ENCODE peak calls at places on chromosomes 2 and 18, in seven cellular contexts. G is IMR-90, O is coronary artery, T is tibial artery, S is foreskin fibroblast, Z is AG09309, A is adrenal gland. B is an unnamed sample.

GRCh38 chr2:58006952-58007284 is 39.7 kb upstream of the VRK2 start:
- DNase-seq in G (no peak), O (no peak), T (no peak), S (no peak), Z (no peak), A (no peak), B (no peak)

GRCh38 chr2:238167344-238167715 is 8.6 kb downstream of the ERFE start:
- DNase-seq in G (no peak), O (no peak), T (no peak), S (no peak), Z (no peak), A (no peak), B (no peak)

GRCh38 chr18:8816805-8817204 is 111.4 kb downstream of the MTCL1 start:
- DNase-seq in G (peak; percentile 84), O (no peak), T (no peak), S (peak; percentile 46), Z (peak; percentile 65), A (no peak), B (no peak)

GRCh38 chr2:214126135-214126534 is 284.7 kb upstream of the VWC2L start:
- DNase-seq in G (peak; percentile 56), O (no peak), T (no peak), S (peak; percentile 63), Z (no peak), A (no peak), B (no peak)

GRCh38 chr2:227182765-227183164 is 18.3 kb downstream of the COL4A3 start:
- DNase-seq in G (no peak), O (no peak), T (no peak), S (no peak), Z (no peak), A (no peak), B (no peak)

GRCh38 chr2:192230864-192231453 is 36.2 kb upstream of the TMEFF2 start:
- DNase-seq in G (no peak), O (no peak), T (no peak), S (no peak), Z (no peak), A (no peak), B (no peak)

GRCh38 chr2:193584001-193584400 is 1389.3 kb upstream of the TMEFF2 start:
- DNase-seq in G (peak; percentile 0), O (no peak), T (no peak), S (peak; percentile 2), Z (no peak), A (no peak), B (no peak)

GRCh38 chr2:234410526-234410925 is 86.4 kb downstream of the ARL4C start:
- DNase-seq in G (no peak), O (no peak), T (no peak), S (no peak), Z (no peak), A (no peak), B (no peak)

GRCh38 chr2:207394812-207395534 is 134.8 kb upstream of the CREB1 start:
- DNase-seq in G (peak; percentile 99), O (no peak), T (no peak), S (peak; percentile 99), Z (peak; percentile 98), A (peak; percentile 56), B (peak; percentile 62)

GRCh38 chr18:35775887-35776286 is 194.3 kb downstream of the GALNT1 start:
- DNase-seq in G (peak; percentile 9), O (no peak), T (no peak), S (peak; percentile 6), Z (no peak), A (no peak), B (no peak)

GRCh38 chr2:68726608-68727367 is 7.8 kb upstream of the ARHGAP25 start:
- DNase-seq in G (no peak), O (no peak), T (no peak), S (no peak), Z (no peak), A (no peak), B (no peak)

GRCh38 chr18:43830905-43831304 is 553.6 kb upstream of the SYT4 start:
- DNase-seq in G (no peak), O (no peak), T (no peak), S (no peak), Z (no peak), A (no peak), B (no peak)

GRCh38 chr2:107663632-107664031 is 163.1 kb upstream of the RGPD4 start:
- DNase-seq in G (no peak), O (no peak), T (no peak), S (no peak), Z (no peak), A (no peak), B (no peak)

DNA sequence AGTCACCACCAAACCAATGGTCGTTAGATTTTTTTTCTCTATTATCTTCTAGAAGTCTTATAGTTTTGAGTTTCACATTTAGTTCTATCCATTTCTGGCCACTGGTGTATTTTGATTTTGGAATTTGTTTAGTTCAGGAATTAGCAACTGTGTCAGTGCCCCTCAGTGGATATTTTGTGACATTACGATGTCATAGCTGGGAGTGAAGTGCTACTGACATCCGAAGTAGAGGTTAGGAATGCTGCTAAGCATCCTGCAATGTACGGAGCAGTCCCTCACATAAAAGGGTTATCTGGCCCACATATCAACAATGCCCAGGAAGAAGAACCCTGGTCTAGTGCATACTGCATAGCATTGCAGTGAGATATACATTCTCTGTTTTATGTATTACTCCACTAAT is 157.4 kb upstream of the RGPD4 start:
- DNase-seq in G (no peak), O (no peak), T (no peak), S (no peak), Z (no peak), A (no peak), B (peak; percentile 10)
- TF ChIP-seq CTCF in G (peak; percentile 27), O (no peak), T (peak; percentile 37), S (no peak), Z (peak; percentile 30), A (peak; percentile 9), B (peak; percentile 47)

DNA sequence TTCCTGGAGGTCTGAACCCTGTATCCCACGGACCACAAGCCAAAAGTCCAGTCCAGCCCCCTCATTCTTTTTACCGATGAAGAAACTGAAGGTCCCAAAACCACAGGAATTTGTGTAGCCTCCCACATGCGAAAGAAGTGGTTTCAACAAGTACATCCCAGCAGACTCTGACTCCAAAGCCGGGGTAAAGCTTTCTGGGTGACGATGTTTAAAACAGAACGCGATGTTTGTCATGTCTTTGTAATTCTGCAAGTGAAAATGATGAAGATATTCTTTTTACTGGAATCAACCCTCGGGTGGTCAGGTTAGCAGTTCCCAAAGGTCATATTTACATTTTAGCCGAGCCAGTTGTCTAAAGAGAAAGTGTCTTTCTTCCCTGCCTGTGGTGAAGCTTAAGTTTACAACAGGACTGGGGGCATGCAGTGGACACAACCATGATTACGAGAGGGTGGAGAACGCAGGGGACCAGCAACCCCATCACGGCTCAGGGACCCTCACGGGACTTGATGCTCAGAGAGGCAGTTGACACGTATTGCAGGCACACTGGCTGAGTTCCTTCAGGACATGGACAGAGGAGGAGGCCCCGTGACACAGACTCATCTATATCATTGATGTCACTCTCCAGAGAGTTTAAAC is 17.8 kb upstream of the TMEM131 start:
- DNase-seq in G (peak; percentile 73), O (no peak), T (no peak), S (no peak), Z (no peak), A (no peak), B (no peak)
- H3K4me3 ChIP-seq in G (peak overlapping the region; percentile 39), O (no peak overlapping the region), T (no peak overlapping the region), S (no peak overlapping the region), Z (peak overlapping the region; percentile 1), A (no peak overlapping the region), B (no peak overlapping the region)

GRCh38 chr2:201857326-201857725 is 51.0 kb downstream of the CDK15 start:
- DNase-seq in G (no peak), O (no peak), T (no peak), S (no peak), Z (no peak), A (no peak), B (no peak)
- TF ChIP-seq CTCF in G (no peak), O (no peak), T (no peak), S (no peak), Z (no peak), A (no peak), B (no peak)

GRCh38 chr2:224222320-224222719 is 179.6 kb downstream of the FAM124B start:
- DNase-seq in G (peak; percentile 8), O (no peak), T (no peak), S (no peak), Z (no peak), A (no peak), B (no peak)
- H3K4me3 ChIP-seq in G (no peak overlapping the region), O (no peak overlapping the region), T (no peak overlapping the region), S (no peak overlapping the region), Z (no peak overlapping the region), A (no peak overlapping the region), B (no peak overlapping the region)

DNA sequence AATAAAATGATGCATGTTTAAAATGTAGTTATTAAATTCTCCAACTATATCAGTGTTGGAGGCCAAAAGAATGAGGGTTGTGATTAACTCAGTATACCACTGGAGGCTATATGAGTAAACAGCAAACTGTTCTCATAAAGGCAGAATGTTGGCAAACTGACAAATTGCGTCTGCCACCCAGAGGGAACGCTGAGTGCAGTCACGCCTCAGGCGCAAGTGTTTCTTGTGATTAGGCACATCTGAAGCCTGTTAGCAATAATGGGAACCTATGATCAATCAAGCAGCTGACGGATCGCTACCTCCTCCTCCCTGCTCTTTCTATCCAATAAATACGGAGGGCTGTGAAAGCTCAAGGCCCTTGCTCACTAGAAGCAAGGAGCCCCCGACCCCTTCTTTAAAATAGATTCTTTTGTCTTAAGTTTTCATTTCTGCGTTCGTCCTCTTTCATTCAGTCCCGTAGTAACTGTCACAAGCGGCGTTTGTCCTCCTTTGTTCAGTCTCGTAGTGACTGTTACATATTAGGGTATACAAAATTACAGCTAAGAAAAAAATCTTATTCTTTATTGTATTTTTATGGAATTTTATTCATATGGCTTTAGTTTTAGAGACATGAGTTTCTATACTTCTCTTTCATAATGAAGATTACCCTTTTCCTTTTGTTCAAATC is 16.3 kb upstream of the RMND5A start:
- DNase-seq in G (no peak), O (no peak), T (no peak), S (peak; percentile 78), Z (peak; percentile 45), A (peak; percentile 76), B (no peak)
- TF ChIP-seq CTCF in G (no peak), O (no peak), T (no peak), S (no peak), Z (no peak), A (no peak), B (peak; percentile 6)

GRCh38 chr2:188203756-188204155 is 87.9 kb upstream of the GULP1 start:
- DNase-seq in G (no peak), O (no peak), T (no peak), S (no peak), Z (no peak), A (no peak), B (no peak)
- H3K4me3 ChIP-seq in G (no peak overlapping the region), O (no peak overlapping the region), T (no peak overlapping the region), S (no peak overlapping the region), Z (no peak overlapping the region), A (no peak overlapping the region), B (no peak overlapping the region)

GRCh38 chr2:45650851-45651414 is 542 bp upstream of the PRKCE start:
- DNase-seq in G (peak; percentile 98), O (peak; percentile 96), T (peak; percentile 97), S (peak; percentile 98), Z (peak; percentile 95), A (peak; percentile 97), B (peak; percentile 80)
- TF ChIP-seq CTCF in G (peak; percentile 58), O (no peak), T (peak; percentile 33), S (peak; percentile 44), Z (peak; percentile 46), A (peak; percentile 44), B (peak; percentile 30)

DNA sequence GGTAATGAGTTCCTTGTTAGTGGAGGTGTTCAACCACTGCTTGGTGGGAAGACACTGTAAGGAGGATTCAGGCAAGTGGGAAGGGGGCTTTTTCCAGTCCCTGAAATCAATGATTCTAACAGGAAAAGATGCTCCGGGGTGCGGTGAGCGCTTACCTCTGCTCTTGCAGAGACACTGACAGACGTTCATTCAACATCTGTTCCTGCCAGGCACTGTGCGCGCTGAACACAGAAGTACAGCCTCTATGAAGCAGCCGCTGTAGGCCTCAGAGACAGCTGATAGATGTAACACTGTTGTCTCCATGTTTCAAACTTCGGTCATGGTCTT is 738 bp upstream of the CLIP4 start:
- DNase-seq in G (no peak), O (no peak), T (no peak), S (no peak), Z (no peak), A (peak; percentile 73), B (no peak)
- H3K4me3 ChIP-seq in G (no peak overlapping the region), O (peak overlapping the region; percentile 90), T (peak overlapping the region; percentile 70), S (no peak overlapping the region), Z (no peak overlapping the region), A (no peak overlapping the region), B (peak overlapping the region; percentile 29)

B was measured in retinal pigment epithelial cell.